ENCODE peak calls at places on chromosomes 16 and 17, in ten cellular contexts. One of them, this sample, is unnamed.

GRCh38 chr16:16083421-16084156 is 134.2 kb downstream of the ABCC1 start:
- DNase-seq in hypothalamus: no peak
- DNase-seq in adrenal gland: no peak
- DNase-seq in activated naive CD8-positive, alpha-beta T cell treated with anti-CD3 and anti-CD28 coated beads for 36 hours: peak
- DNase-seq in thyroid gland: no peak
- DNase-seq in body of pancreas: no peak
- DNase-seq in anterior cingulate cortex: no peak
- DNase-seq in AG04450: no peak
- DNase-seq in psoas muscle: no peak
- DNase-seq in CD4-positive, alpha-beta T cell: no peak
- DNase-seq in this sample: no peak

GRCh38 chr16:86577314-86577971 is 906 bp upstream of the FOXL1 start:
- DNase-seq in hypothalamus: no peak
- DNase-seq in activated naive CD8-positive, alpha-beta T cell treated with anti-CD3 and anti-CD28 coated beads for 36 hours: no peak
- DNase-seq in psoas muscle: no peak
- DNase-seq in AG04450: peak
- DNase-seq in thyroid gland: no peak
- DNase-seq in anterior cingulate cortex: no peak
- DNase-seq in CD4-positive, alpha-beta T cell: no peak
- DNase-seq in adrenal gland: no peak
- DNase-seq in body of pancreas: no peak
- DNase-seq in this sample: no peak

GRCh38 chr16:83907926-83908325 is 9.0 kb downstream of the MLYCD start:
- DNase-seq in adrenal gland: no peak
- DNase-seq in hypothalamus: no peak
- DNase-seq in CD4-positive, alpha-beta T cell: no peak
- DNase-seq in AG04450: no peak
- DNase-seq in anterior cingulate cortex: no peak
- DNase-seq in body of pancreas: no peak
- DNase-seq in thyroid gland: no peak
- DNase-seq in activated naive CD8-positive, alpha-beta T cell treated with anti-CD3 and anti-CD28 coated beads for 36 hours: no peak
- DNase-seq in psoas muscle: no peak
- DNase-seq in this sample: no peak

GRCh38 chr17:4449736-4450135 is 16.0 kb downstream of the SPNS3 start:
- DNase-seq in psoas muscle: no peak
- DNase-seq in AG04450: no peak
- DNase-seq in anterior cingulate cortex: no peak
- DNase-seq in body of pancreas: no peak
- DNase-seq in hypothalamus: no peak
- DNase-seq in adrenal gland: no peak
- DNase-seq in activated naive CD8-positive, alpha-beta T cell treated with anti-CD3 and anti-CD28 coated beads for 36 hours: no peak
- DNase-seq in thyroid gland: no peak
- DNase-seq in CD4-positive, alpha-beta T cell: no peak
- DNase-seq in this sample: no peak

GRCh38 chr17:68302066-68302564 is 10.8 kb downstream of the ARSG start:
- DNase-seq in CD4-positive, alpha-beta T cell: no peak
- DNase-seq in hypothalamus: no peak
- DNase-seq in AG04450: no peak
- DNase-seq in psoas muscle: no peak
- DNase-seq in activated naive CD8-positive, alpha-beta T cell treated with anti-CD3 and anti-CD28 coated beads for 36 hours: no peak
- DNase-seq in body of pancreas: no peak
- DNase-seq in thyroid gland: peak
- DNase-seq in anterior cingulate cortex: no peak
- DNase-seq in adrenal gland: peak
- DNase-seq in this sample: no peak

GRCh38 chr16:72042157-72042660 is 12.1 kb upstream of the HP start:
- DNase-seq in adrenal gland: no peak
- DNase-seq in thyroid gland: no peak
- DNase-seq in AG04450: no peak
- DNase-seq in body of pancreas: peak
- DNase-seq in hypothalamus: no peak
- DNase-seq in activated naive CD8-positive, alpha-beta T cell treated with anti-CD3 and anti-CD28 coated beads for 36 hours: no peak
- DNase-seq in anterior cingulate cortex: no peak
- DNase-seq in psoas muscle: peak
- DNase-seq in CD4-positive, alpha-beta T cell: no peak
- DNase-seq in this sample: no peak

GRCh38 chr17:67546578-67547527 is 169.8 kb downstream of the PITPNC1 start:
- DNase-seq in psoas muscle: peak
- DNase-seq in CD4-positive, alpha-beta T cell: no peak
- DNase-seq in anterior cingulate cortex: no peak
- DNase-seq in body of pancreas: peak
- DNase-seq in hypothalamus: no peak
- DNase-seq in activated naive CD8-positive, alpha-beta T cell treated with anti-CD3 and anti-CD28 coated beads for 36 hours: no peak
- DNase-seq in adrenal gland: peak
- DNase-seq in thyroid gland: peak
- DNase-seq in AG04450: no peak
- DNase-seq in this sample: no peak

GRCh38 chr16:49918257-49918656 is 62.3 kb upstream of the ZNF423 start:
- DNase-seq in activated naive CD8-positive, alpha-beta T cell treated with anti-CD3 and anti-CD28 coated beads for 36 hours: no peak
- DNase-seq in psoas muscle: no peak
- DNase-seq in hypothalamus: no peak
- DNase-seq in body of pancreas: no peak
- DNase-seq in thyroid gland: no peak
- DNase-seq in CD4-positive, alpha-beta T cell: no peak
- DNase-seq in AG04450: no peak
- DNase-seq in adrenal gland: no peak
- DNase-seq in anterior cingulate cortex: no peak
- DNase-seq in this sample: no peak

GRCh38 chr17:57089391-57089790 is 4.3 kb downstream of the AKAP1 start:
- DNase-seq in adrenal gland: no peak
- DNase-seq in hypothalamus: no peak
- DNase-seq in activated naive CD8-positive, alpha-beta T cell treated with anti-CD3 and anti-CD28 coated beads for 36 hours: no peak
- DNase-seq in body of pancreas: no peak
- DNase-seq in CD4-positive, alpha-beta T cell: no peak
- DNase-seq in thyroid gland: no peak
- DNase-seq in AG04450: no peak
- DNase-seq in anterior cingulate cortex: no peak
- DNase-seq in psoas muscle: no peak
- DNase-seq in this sample: no peak

GRCh38 chr17:45320349-45320930 is 3.6 kb upstream of the MAP3K14 start:
- DNase-seq in psoas muscle: no peak
- DNase-seq in AG04450: no peak
- DNase-seq in thyroid gland: no peak
- DNase-seq in hypothalamus: no peak
- DNase-seq in body of pancreas: no peak
- DNase-seq in activated naive CD8-positive, alpha-beta T cell treated with anti-CD3 and anti-CD28 coated beads for 36 hours: no peak
- DNase-seq in adrenal gland: no peak
- DNase-seq in CD4-positive, alpha-beta T cell: no peak
- DNase-seq in anterior cingulate cortex: no peak
- DNase-seq in this sample: no peak

This sample was measured in mesothelial cell of epicardium.